ENCODE peak calls at places on chromosomes 3 and 15, in nine cellular contexts. V is transverse colon, U is esophagus muscularis mucosa, F is adrenal gland, K is upper lobe of left lung, Q is heart left ventricle, R is IMR-90, X is sigmoid colon, S is HCT116. J is an unnamed sample.

GRCh38 chr15:50452927-50453326 is 28.7 kb downstream of the USP8 start:
- DNase-seq in V (no peak), U (no peak), F (no peak), K (no peak), Q (no peak), R (peak; percentile 59), X (no peak), S (no peak), J (no peak)

GRCh38 chr3:37544869-37545352 is 316.8 kb upstream of the CTDSPL start:
- DNase-seq in V (no peak), U (no peak), F (no peak), K (no peak), Q (no peak), R (no peak), X (no peak), S (no peak), J (peak; percentile 46)

GRCh38 chr15:85044251-85044853 is 62.7 kb downstream of the PDE8A start:
- DNase-seq in V (peak; percentile 70), U (no peak), F (peak; percentile 87), K (peak; percentile 47), Q (peak; percentile 48), R (peak; percentile 80), X (peak; percentile 77), S (peak; percentile 28), J (peak; percentile 57)

GRCh38 chr3:121473001-121473400 is 72.8 kb downstream of the POLQ start:
- DNase-seq in V (no peak), U (no peak), F (no peak), K (no peak), Q (no peak), R (no peak), X (no peak), S (no peak), J (no peak)

GRCh38 chr15:38471974-38472373 is 18.0 kb downstream of the FAM98B start:
- DNase-seq in V (no peak), U (no peak), F (no peak), K (no peak), Q (no peak), R (peak; percentile 82), X (no peak), S (no peak), J (no peak)

GRCh38 chr15:33279613-33280205 is 31.1 kb upstream of the RYR3 start:
- DNase-seq in V (no peak), U (peak; percentile 53), F (no peak), K (no peak), Q (no peak), R (no peak), X (no peak), S (no peak), J (no peak)

GRCh38 chr15:59329570-59330350 is 42.9 kb downstream of the MYO1E start:
- DNase-seq in V (no peak), U (no peak), F (no peak), K (no peak), Q (no peak), R (peak; percentile 86), X (no peak), S (peak; percentile 35), J (no peak)

GRCh38 chr3:105349988-105350387 is 16.7 kb upstream of the ALCAM start:
- DNase-seq in V (no peak), U (no peak), F (no peak), K (no peak), Q (no peak), R (no peak), X (no peak), S (no peak), J (no peak)

GRCh38 chr3:45078910-45079522 is 52.9 kb downstream of the CLEC3B start:
- DNase-seq in V (peak; percentile 47), U (no peak), F (no peak), K (no peak), Q (no peak), R (peak; percentile 52), X (no peak), S (peak; percentile 59), J (no peak)

GRCh38 chr3:161295325-161295724 is 74.2 kb downstream of the NMD3 start:
- DNase-seq in V (no peak), U (no peak), F (no peak), K (no peak), Q (no peak), R (no peak), X (no peak), S (no peak), J (no peak)

GRCh38 chr3:105997800-105998526 is 129.2 kb upstream of the CBLB start:
- DNase-seq in V (no peak), U (no peak), F (peak; percentile 61), K (peak; percentile 35), Q (peak; percentile 32), R (peak; percentile 95), X (no peak), S (peak; percentile 19), J (no peak)

GRCh38 chr3:30199096-30199734 is 407.2 kb upstream of the TGFBR2 start:
- DNase-seq in V (peak; percentile 76), U (no peak), F (peak; percentile 89), K (peak; percentile 63), Q (peak; percentile 83), R (peak; percentile 55), X (peak; percentile 85), S (peak; percentile 27), J (peak; percentile 35)

GRCh38 chr3:1082024-1082633 is 10.7 kb upstream of the CNTN6 start:
- DNase-seq in V (peak; percentile 43), U (no peak), F (peak; percentile 78), K (peak; percentile 57), Q (peak; percentile 25), R (peak; percentile 15), X (no peak), S (no peak), J (no peak)

DNA sequence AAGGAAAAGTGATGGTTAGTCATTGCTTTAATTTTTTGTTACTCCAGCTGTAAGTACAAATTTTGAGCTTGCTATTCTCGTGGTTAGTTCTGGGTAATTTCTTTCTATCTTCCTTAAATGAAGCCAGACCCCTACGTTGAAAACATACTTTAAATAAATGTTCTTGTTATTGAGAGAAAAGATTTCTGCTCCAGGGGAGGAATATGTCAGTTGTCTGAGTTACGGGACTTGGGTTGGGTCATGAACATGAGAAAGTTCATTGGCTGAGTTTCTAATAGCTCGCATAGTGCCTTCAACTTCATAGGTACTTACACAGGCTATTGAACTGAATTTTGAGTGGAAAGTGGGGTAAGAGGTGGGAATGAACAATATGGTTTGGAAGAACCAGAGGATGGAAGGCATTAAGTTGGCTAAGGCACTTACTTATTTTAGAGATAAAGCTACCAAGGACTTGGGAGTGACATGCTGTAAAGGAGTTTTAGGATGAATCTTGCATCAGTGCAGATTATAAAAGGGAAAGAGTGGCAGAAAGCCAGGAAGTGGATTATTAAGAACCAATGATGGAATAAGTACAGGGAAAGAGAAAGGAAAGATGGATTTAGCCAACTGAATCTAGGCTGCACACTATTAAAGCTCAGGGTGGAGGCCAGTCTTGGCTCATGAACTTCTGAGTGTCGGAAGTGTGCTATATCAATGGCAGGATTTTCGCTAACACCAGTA is 1.4 kb downstream of the RPSA start:
- DNase-seq in V (no peak), U (no peak), F (no peak), K (no peak), Q (no peak), R (peak; percentile 29), X (no peak), S (no peak), J (no peak)
- TF ChIP-seq POLR2A in V (no peak), U (no peak), F (no peak), K (no peak), Q (no peak), R (no peak), X (no peak), S (no peak), J (no peak)

GRCh38 chr3:39140341-39140971 is 12.9 kb downstream of the CSRNP1 start:
- DNase-seq in V (no peak), U (no peak), F (peak; percentile 52), K (no peak), Q (no peak), R (no peak), X (no peak), S (no peak), J (no peak)

GRCh38 chr3:39139442-39139841 is 13.9 kb downstream of the CSRNP1 start:
- DNase-seq in V (no peak), U (no peak), F (peak; percentile 48), K (no peak), Q (no peak), R (no peak), X (no peak), S (no peak), J (no peak)

GRCh38 chr3:39143051-39143885 is 10.1 kb downstream of the CSRNP1 start:
- DNase-seq in V (no peak), U (no peak), F (peak; percentile 65), K (no peak), Q (no peak), R (no peak), X (peak; percentile 62), S (no peak), J (no peak)

GRCh38 chr3:39142067-39142466 is 11.3 kb downstream of the CSRNP1 start:
- DNase-seq in V (peak; percentile 73), U (no peak), F (peak; percentile 68), K (no peak), Q (no peak), R (no peak), X (peak; percentile 64), S (no peak), J (no peak)

GRCh38 chr3:39141211-39141995 is 12.0 kb downstream of the CSRNP1 start:
- DNase-seq in V (peak; percentile 91), U (no peak), F (peak; percentile 80), K (peak; percentile 92), Q (peak; percentile 72), R (peak; percentile 39), X (peak; percentile 72), S (no peak), J (peak; percentile 55)
- H3K36me3 ChIP-seq in V (peaks cover 30% of the 10 kb centered on the region), U (peaks cover 73% of the 10 kb centered on the region), F (no peaks in the 10 kb centered on the region), K (peaks cover 68% of the 10 kb centered on the region), Q (peaks cover 22% of the 10 kb centered on the region), R (peaks cover 44% of the 10 kb centered on the region), X (peaks cover 27% of the 10 kb centered on the region), S (peaks cover 24% of the 10 kb centered on the region), J (no peaks in the 10 kb centered on the region)

DNA sequence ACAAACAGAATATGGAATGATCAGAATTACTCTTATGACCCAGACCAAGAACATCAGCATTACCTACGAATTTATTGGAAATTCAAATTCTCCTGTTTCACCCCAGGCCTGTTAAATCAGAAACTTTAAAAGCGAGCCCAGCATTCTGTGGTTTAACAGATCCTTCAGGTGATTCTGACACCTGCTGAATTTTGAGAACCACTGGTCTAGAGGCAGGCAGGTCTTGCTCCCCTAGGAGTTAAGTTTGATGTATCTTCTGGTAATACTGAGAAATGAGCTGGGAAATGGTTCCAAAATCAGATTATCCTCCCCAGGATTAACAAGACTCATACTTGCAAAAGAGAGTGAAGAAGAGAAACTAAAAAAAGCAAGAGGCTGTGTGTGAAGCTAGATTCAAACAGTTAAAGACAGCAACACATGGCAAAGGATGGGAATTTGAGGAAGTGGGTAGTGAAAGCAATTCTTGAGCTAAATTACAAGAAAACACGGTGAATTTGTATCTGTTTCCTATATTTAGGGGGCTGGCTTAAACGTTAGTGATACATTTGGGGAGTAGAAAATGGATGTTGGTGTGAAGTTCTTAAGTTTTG is 66.0 kb downstream of the FLNB start:
- DNase-seq in V (no peak), U (no peak), F (no peak), K (no peak), Q (no peak), R (no peak), X (no peak), S (no peak), J (no peak)
- TF ChIP-seq POLR2A in V (no peak), U (no peak), F (no peak), K (no peak), Q (no peak), R (no peak), X (no peak), S (no peak), J (no peak)

DNA sequence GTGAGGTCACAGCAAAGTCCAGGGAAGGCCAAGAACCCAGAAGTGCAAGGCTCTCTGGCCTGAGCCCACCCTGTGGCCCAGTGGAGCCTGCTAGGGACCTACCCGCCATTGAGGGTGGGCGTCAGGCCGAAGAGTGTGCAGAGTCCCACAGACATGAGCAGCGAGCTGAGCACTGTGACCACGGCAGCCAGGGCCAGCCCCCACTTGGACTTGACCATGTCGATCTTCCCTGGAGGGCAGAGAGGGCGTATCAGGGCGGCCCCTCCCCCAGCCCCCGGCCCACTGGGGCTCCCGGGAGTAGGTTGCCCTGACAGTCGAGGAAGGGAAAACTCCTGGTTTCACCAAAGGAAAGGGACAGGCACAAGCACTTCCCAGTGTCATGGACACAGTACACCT is 44.6 kb downstream of the PTPN23 start:
- DNase-seq in V (no peak), U (no peak), F (no peak), K (no peak), Q (no peak), R (no peak), X (no peak), S (no peak), J (peak; percentile 26)
- H3K36me3 ChIP-seq in V (no peaks in the 10 kb centered on the region), U (peaks cover 77% of the 10 kb centered on the region), F (no peaks in the 10 kb centered on the region), K (peaks cover 44% of the 10 kb centered on the region), Q (peaks cover 9% of the 10 kb centered on the region), R (peaks cover 32% of the 10 kb centered on the region), X (peaks cover 15% of the 10 kb centered on the region), S (peaks cover 2% of the 10 kb centered on the region), J (no peaks in the 10 kb centered on the region)

J was measured in ovary.